ENCODE peak calls at places on chromosomes 5 and 9, in five cellular contexts. One of them, this sample, is unnamed. For H3K4me1, the result is how much of the 10 kb centered on the place peaks cover.

GRCh38 chr9:75229605-75230332 is 141.5 kb downstream of the OSTF1 start:
- DNase-seq in CD8-positive, alpha-beta memory T cell: no peak
- DNase-seq in lung: peak
- DNase-seq in colonic mucosa: peak
- DNase-seq in mesendoderm: peak
- DNase-seq in this sample: peak

GRCh38 chr5:168159425-168159824 is 132.0 kb upstream of the WWC1 start:
- DNase-seq in colonic mucosa: peak
- DNase-seq in CD8-positive, alpha-beta memory T cell: no peak
- DNase-seq in lung: no peak
- DNase-seq in mesendoderm: peak
- DNase-seq in this sample: no peak

GRCh38 chr9:97501177-97501971 is at the start of gene TMOD1:
- DNase-seq in lung: peak
- DNase-seq in CD8-positive, alpha-beta memory T cell: peak
- DNase-seq in mesendoderm: peak
- DNase-seq in colonic mucosa: peak
- DNase-seq in this sample: peak

GRCh38 chr9:124869986-124870560 is 8.1 kb downstream of the ARPC5L start:
- DNase-seq in colonic mucosa: peak
- DNase-seq in mesendoderm: no peak
- DNase-seq in CD8-positive, alpha-beta memory T cell: peak
- DNase-seq in lung: peak
- DNase-seq in this sample: no peak

GRCh38 chr5:158465379-158465972 is 606.5 kb upstream of the CLINT1 start:
- DNase-seq in lung: no peak
- DNase-seq in colonic mucosa: no peak
- DNase-seq in mesendoderm: no peak
- DNase-seq in CD8-positive, alpha-beta memory T cell: no peak
- DNase-seq in this sample: no peak

GRCh38 chr9:123843703-123844102 is 86.2 kb downstream of the DENND1A start:
- DNase-seq in mesendoderm: no peak
- DNase-seq in lung: no peak
- DNase-seq in CD8-positive, alpha-beta memory T cell: no peak
- DNase-seq in colonic mucosa: no peak
- DNase-seq in this sample: no peak

GRCh38 chr5:115571441-115571878 is 26.9 kb upstream of the FEM1C start:
- DNase-seq in mesendoderm: no peak
- DNase-seq in CD8-positive, alpha-beta memory T cell: no peak
- DNase-seq in lung: no peak
- DNase-seq in colonic mucosa: no peak
- DNase-seq in this sample: no peak

GRCh38 chr9:16179566-16179965 is 626.7 kb downstream of the CCDC171 start:
- DNase-seq in colonic mucosa: no peak
- DNase-seq in lung: no peak
- DNase-seq in mesendoderm: no peak
- DNase-seq in CD8-positive, alpha-beta memory T cell: no peak
- DNase-seq in this sample: no peak

DNA sequence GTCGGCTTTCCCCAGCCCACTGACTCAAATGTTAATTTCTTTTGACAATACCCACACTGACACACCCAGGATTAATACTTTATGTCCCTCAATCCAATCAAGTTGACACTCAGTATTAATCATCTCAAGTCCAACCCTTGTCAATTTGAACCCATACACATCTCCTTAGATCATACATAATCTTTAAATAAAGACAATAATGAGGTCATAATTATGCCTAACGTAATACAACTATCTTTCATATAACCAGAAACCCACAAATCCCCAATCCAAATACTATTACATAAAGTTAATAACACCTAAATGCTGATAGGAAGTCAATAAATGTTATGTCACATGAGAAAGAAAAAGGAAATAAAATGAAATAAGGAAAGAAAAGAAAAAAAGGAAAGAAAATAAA is 934.2 kb downstream of the CDH9 start:
- DNase-seq in CD8-positive, alpha-beta memory T cell: no peak
- DNase-seq in lung: no peak
- DNase-seq in mesendoderm: no peak
- DNase-seq in colonic mucosa: no peak
- DNase-seq in this sample: no peak
- H3K27ac ChIP-seq in CD8-positive, alpha-beta memory T cell: no peak
- H3K27ac ChIP-seq in lung: no peak
- H3K27ac ChIP-seq in mesendoderm: no peak
- H3K27ac ChIP-seq in colonic mucosa: no peak
- H3K27ac ChIP-seq in this sample: no peak

DNA sequence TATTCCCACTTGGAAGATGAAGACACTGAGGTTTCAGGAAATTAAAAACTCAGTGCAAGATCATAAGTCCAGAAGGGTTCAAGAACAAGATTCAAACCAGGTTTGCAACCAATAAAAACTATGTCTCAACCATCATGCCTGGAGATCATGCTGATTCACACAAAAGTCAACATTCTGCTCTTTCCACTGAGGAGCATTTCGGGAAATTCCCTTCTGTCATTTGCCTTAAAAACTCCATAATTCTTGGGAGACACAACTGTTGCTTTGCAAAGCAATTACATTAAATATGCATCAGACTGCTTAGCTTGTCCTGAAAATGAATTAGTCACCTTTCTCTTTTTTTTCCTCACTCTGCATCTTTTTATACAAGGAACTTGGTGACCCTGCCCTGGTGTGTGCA is 275.9 kb upstream of the ZNF462 start:
- DNase-seq in mesendoderm: no peak
- DNase-seq in lung: no peak
- DNase-seq in colonic mucosa: no peak
- DNase-seq in CD8-positive, alpha-beta memory T cell: no peak
- DNase-seq in this sample: no peak
- H3K4me1 ChIP-seq in mesendoderm: under half
- H3K4me1 ChIP-seq in lung: under half
- H3K4me1 ChIP-seq in colonic mucosa: under half
- H3K4me1 ChIP-seq in CD8-positive, alpha-beta memory T cell: under half
- H3K4me1 ChIP-seq in this sample: under half

DNA sequence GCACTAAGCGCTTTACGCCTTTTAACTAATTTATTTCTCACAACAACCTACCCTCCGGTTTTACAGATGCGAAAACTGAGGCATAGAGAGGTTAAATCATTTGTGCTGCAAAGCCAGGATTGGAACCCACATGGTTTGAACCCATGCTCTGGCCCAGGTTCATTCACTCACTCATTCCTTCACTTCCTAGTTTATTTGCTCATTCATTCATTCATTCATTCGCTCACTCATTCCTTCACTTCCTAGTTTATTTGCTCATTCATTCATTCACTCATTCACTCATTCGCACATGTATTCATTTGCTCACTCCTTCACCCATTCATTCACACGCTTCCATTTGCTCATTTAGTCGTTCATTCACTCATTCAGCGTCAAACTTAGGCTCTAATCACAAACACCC is 29.4 kb downstream of the NEURL1B start:
- DNase-seq in CD8-positive, alpha-beta memory T cell: no peak
- DNase-seq in colonic mucosa: no peak
- DNase-seq in mesendoderm: no peak
- DNase-seq in lung: no peak
- DNase-seq in this sample: no peak
- H3K27ac ChIP-seq in CD8-positive, alpha-beta memory T cell: no peak
- H3K27ac ChIP-seq in colonic mucosa: no peak
- H3K27ac ChIP-seq in mesendoderm: no peak
- H3K27ac ChIP-seq in lung: no peak
- H3K27ac ChIP-seq in this sample: no peak

GRCh38 chr9:95924955-95925354 is 49.5 kb downstream of the ERCC6L2 start:
- DNase-seq in CD8-positive, alpha-beta memory T cell: no peak
- DNase-seq in lung: no peak
- DNase-seq in colonic mucosa: no peak
- DNase-seq in mesendoderm: no peak
- DNase-seq in this sample: no peak

GRCh38 chr9:95923794-95924193 is 48.3 kb downstream of the ERCC6L2 start:
- DNase-seq in lung: no peak
- DNase-seq in colonic mucosa: peak
- DNase-seq in CD8-positive, alpha-beta memory T cell: no peak
- DNase-seq in mesendoderm: peak
- DNase-seq in this sample: no peak

DNA sequence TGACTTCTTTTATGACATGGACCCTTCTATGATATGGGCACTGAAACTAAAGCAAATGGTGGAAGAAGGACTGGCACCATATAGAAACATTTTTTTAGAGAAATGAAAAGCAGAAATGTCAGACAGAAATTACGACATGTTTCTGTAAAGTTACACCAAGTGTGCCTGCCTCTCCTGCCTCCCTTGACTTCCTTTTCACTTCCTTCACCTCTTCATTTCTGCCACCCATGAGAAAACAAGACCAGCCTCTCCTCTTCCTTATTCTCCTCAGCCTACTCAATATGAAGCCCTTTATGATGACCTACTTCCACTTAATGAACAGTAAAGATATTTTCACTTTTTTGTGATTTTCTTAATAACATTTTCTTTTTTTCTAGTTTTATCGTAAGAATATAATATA is 44.5 kb downstream of the ERCC6L2 start:
- DNase-seq in CD8-positive, alpha-beta memory T cell: no peak
- DNase-seq in lung: no peak
- DNase-seq in colonic mucosa: no peak
- DNase-seq in mesendoderm: no peak
- DNase-seq in this sample: no peak
- H3K4me1 ChIP-seq in CD8-positive, alpha-beta memory T cell: under half
- H3K4me1 ChIP-seq in lung: under half
- H3K4me1 ChIP-seq in colonic mucosa: under half
- H3K4me1 ChIP-seq in mesendoderm: under half
- H3K4me1 ChIP-seq in this sample: under half

This sample was measured in aorta.